ENCODE peak calls at places on chromosomes 6 and 20, in seven cellular contexts. W is NT2/D1; Y is astrocyte of the cerebellum; H is skeletal muscle cell; K is ascending aorta; D is effector memory CD4-positive, alpha-beta T cell; Z is fibroblast of mammary gland. L is an unnamed sample.

GRCh38 chr20:10476319-10476724 is 41.2 kb downstream of the SLX4IP start:
- DNase-seq in W (no peak), Y (no peak), H (no peak), K (no peak), D (no peak), Z (peak), L (no peak)

GRCh38 chr6:105587349-105588115 is 184.7 kb upstream of the PREP start:
- DNase-seq in W (no peak), Y (no peak), H (no peak), K (no peak), D (no peak), Z (peak), L (peak)

GRCh38 chr6:148521158-148521557 is 178.5 kb downstream of the SASH1 start:
- DNase-seq in W (no peak), Y (no peak), H (no peak), K (peak), D (no peak), Z (peak), L (no peak)

GRCh38 chr6:7216941-7217621 is 95.9 kb downstream of the SSR1 start:
- DNase-seq in W (no peak), Y (no peak), H (peak), K (no peak), D (no peak), Z (no peak), L (no peak)

GRCh38 chr6:6684365-6684833 is 95.9 kb downstream of the LY86 start:
- DNase-seq in W (no peak), Y (no peak), H (no peak), K (no peak), D (no peak), Z (no peak), L (no peak)

GRCh38 chr6:17015551-17016381 is 86.1 kb upstream of the STMND1 start:
- DNase-seq in W (no peak), Y (no peak), H (no peak), K (peak), D (peak), Z (no peak), L (no peak)

GRCh38 chr6:140579918-140580317 is 1205.5 kb upstream of the CITED2 start:
- DNase-seq in W (no peak), Y (no peak), H (no peak), K (no peak), D (no peak), Z (no peak), L (no peak)

GRCh38 chr6:166499350-166500163 is 86.9 kb downstream of the RAMACL start:
- DNase-seq in W (no peak), Y (no peak), H (no peak), K (no peak), D (no peak), Z (no peak), L (no peak)

GRCh38 chr6:79353226-79353625 is 118.7 kb upstream of the HMGN3 start:
- DNase-seq in W (no peak), Y (no peak), H (no peak), K (no peak), D (no peak), Z (peak), L (no peak)

GRCh38 chr6:99019341-99019740 is 71.6 kb upstream of the FBXL4 start:
- DNase-seq in W (no peak), Y (no peak), H (no peak), K (no peak), D (no peak), Z (peak), L (no peak)

GRCh38 chr6:93124226-93124625 is 295.1 kb downstream of the EPHA7 start:
- DNase-seq in W (no peak), Y (no peak), H (peak), K (no peak), D (no peak), Z (no peak), L (no peak)

GRCh38 chr20:35297153-35297552 is 4.9 kb upstream of the FAM83C start:
- DNase-seq in W (no peak), Y (no peak), H (no peak), K (peak), D (no peak), Z (peak), L (no peak)

GRCh38 chr6:25706314-25707014 is 48.1 kb upstream of the SLC17A4 start:
- DNase-seq in W (no peak), Y (no peak), H (no peak), K (no peak), D (no peak), Z (peak), L (no peak)

GRCh38 chr6:63510353-63510686 is 62.0 kb upstream of the LOC128125822 start:
- DNase-seq in W (no peak), Y (no peak), H (no peak), K (no peak), D (no peak), Z (no peak), L (no peak)

GRCh38 chr6:118283759-118284158 is 264.3 kb upstream of the PLN start:
- DNase-seq in W (no peak), Y (peak), H (no peak), K (peak), D (no peak), Z (peak), L (no peak)

GRCh38 chr20:54207743-54208491 is at the start of gene PFDN4:
- DNase-seq in W (peak), Y (peak), H (peak), K (peak), D (peak), Z (peak), L (peak)

GRCh38 chr20:51118216-51118615 is 95.3 kb upstream of the KCNG1 start:
- DNase-seq in W (no peak), Y (no peak), H (no peak), K (no peak), D (no peak), Z (no peak), L (no peak)

GRCh38 chr6:150241751-150242150 is 98.9 kb downstream of the PPP1R14C start:
- DNase-seq in W (no peak), Y (no peak), H (no peak), K (no peak), D (no peak), Z (no peak), L (no peak)

GRCh38 chr20:45445805-45446562 is 23.6 kb upstream of the WFDC2 start:
- DNase-seq in W (no peak), Y (no peak), H (no peak), K (no peak), D (no peak), Z (peak), L (no peak)

GRCh38 chr6:149325648-149326236 is 8.2 kb downstream of the TAB2 start:
- DNase-seq in W (no peak), Y (no peak), H (no peak), K (no peak), D (no peak), Z (no peak), L (no peak)

GRCh38 chr20:19211661-19212523 is 550 bp upstream of the SLC24A3 start:
- DNase-seq in W (no peak), Y (no peak), H (no peak), K (peak), D (no peak), Z (no peak), L (no peak)

GRCh38 chr20:24981750-24982149 is 10.8 kb downstream of the APMAP start:
- DNase-seq in W (no peak), Y (no peak), H (no peak), K (peak), D (no peak), Z (no peak), L (no peak)

GRCh38 chr6:26122793-26123674 is 35.8 kb downstream of the HFE start:
- DNase-seq in W (peak), Y (peak), H (peak), K (peak), D (peak), Z (peak), L (peak)

GRCh38 chr6:99130897-99131873 is 183.4 kb upstream of the FBXL4 start:
- DNase-seq in W (no peak), Y (no peak), H (no peak), K (no peak), D (no peak), Z (no peak), L (no peak)

GRCh38 chr6:133889557-133890301 is 816 bp downstream of the TCF21 start:
- DNase-seq in W (no peak), Y (no peak), H (no peak), K (no peak), D (no peak), Z (no peak), L (no peak)
- H3K4me3 ChIP-seq in W (peak), Y (peak), H (peak), K (peak), D (peak), Z (no peak), L (peak)

DNA sequence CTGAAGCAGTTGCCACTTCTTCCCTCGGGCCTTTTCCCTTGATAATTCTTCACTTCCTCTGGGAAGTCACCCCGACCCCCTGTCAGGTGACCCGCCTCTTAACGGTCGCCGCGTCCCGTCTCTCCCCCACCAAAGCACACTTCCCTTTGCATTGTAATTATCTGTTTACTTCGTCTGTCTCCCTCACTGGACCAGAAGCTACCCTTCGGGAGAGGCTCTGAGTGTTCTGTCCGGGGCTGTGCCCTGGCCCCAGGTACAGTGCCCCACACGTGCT is 771 bp upstream of the SNAI1 start:
- DNase-seq in W (no peak), Y (no peak), H (no peak), K (no peak), D (no peak), Z (no peak), L (no peak)
- H3K4me3 ChIP-seq in W (peak), Y (peak), H (no peak), K (no peak), D (peak), Z (no peak), L (no peak)

GRCh38 chr6:73901311-73901710 is 205.3 kb downstream of the CD109 start:
- DNase-seq in W (no peak), Y (no peak), H (no peak), K (no peak), D (no peak), Z (no peak), L (no peak)

GRCh38 chr6:73898599-73898998 is 202.6 kb downstream of the CD109 start:
- DNase-seq in W (no peak), Y (no peak), H (no peak), K (no peak), D (no peak), Z (peak), L (no peak)

GRCh38 chr6:73901986-73902385 is 206.0 kb downstream of the CD109 start:
- DNase-seq in W (no peak), Y (no peak), H (no peak), K (no peak), D (no peak), Z (no peak), L (no peak)

GRCh38 chr6:73903155-73903554 is 207.2 kb downstream of the CD109 start:
- DNase-seq in W (no peak), Y (no peak), H (no peak), K (no peak), D (no peak), Z (no peak), L (no peak)
- H3K4me3 ChIP-seq in W (no peak), Y (no peak), H (no peak), K (no peak), D (no peak), Z (no peak), L (no peak)

GRCh38 chr20:44183282-44183681 is 3.7 kb downstream of the JPH2 start:
- DNase-seq in W (no peak), Y (no peak), H (no peak), K (no peak), D (no peak), Z (no peak), L (no peak)
- H3K4me3 ChIP-seq in W (no peak), Y (no peak), H (no peak), K (peak), D (no peak), Z (no peak), L (no peak)

GRCh38 chr20:8627386-8628030 is 441.4 kb upstream of the PLCB4 start:
- DNase-seq in W (no peak), Y (no peak), H (no peak), K (no peak), D (no peak), Z (no peak), L (no peak)
- H3K4me3 ChIP-seq in W (no peak), Y (no peak), H (peak), K (no peak), D (no peak), Z (no peak), L (no peak)

DNA sequence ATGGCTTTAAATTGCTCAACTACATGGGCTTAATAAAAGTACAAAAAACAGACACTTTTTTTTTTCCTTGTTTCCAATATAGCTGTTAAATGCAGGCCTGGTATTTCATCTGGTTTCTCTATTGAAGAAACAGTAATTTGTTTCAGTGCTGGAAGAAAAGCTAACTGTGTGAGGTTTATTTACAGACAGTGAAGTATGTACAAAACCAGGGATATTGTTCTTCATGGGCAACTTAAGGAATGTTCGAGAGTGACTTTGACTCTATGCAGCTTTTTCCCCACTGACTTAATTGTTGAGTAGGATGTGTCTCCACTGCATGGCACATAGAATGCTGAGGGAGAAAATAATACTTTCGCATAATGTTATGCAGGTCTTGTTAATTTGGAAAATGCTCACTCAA is 31.0 kb upstream of the PRL start:
- DNase-seq in W (no peak), Y (no peak), H (no peak), K (no peak), D (no peak), Z (no peak), L (no peak)
- H3K4me3 ChIP-seq in W (no peak), Y (no peak), H (no peak), K (no peak), D (no peak), Z (no peak), L (no peak)

DNA sequence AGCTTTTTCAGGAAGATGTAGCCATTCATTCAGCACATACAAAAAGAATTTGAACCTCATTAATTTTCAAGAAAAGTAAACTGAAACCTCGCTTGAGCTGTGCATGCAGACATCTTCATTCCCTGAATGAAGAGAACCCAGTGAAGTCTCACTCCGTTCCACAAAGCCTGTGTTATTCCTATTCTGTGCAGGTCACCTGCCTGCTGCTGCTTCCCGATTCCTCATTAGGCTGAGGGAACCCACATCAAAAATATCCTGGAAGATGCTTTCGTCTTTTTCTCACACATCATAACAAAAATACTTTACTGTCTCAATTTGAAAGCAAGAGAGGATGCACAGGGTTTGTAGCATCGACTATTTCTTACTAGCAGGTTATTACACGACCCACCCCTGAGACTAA is 40.1 kb downstream of the TRMT6 start:
- DNase-seq in W (no peak), Y (no peak), H (no peak), K (no peak), D (no peak), Z (no peak), L (no peak)
- H3K4me3 ChIP-seq in W (no peak), Y (no peak), H (no peak), K (no peak), D (no peak), Z (no peak), L (no peak)

L was measured in AG04449.